ENCODE peak calls at places on chromosomes 11 and 22, in eight cellular contexts. B is stimulated activated CD4-positive, alpha-beta T cell treated with anti-CD3 and anti-CD28 coated beads, Interleukin-12 subunit alpha, Interleukin-12 subunit beta, amount 100 ng/mL, for 4 hours; Q is effector memory CD8-positive, alpha-beta T cell; L is NCI-H2029 treated with DMSO at 0.1 percent for 48 hours; C is nucleus accumbens; Z is fibroblast of pulmonary artery; H is right cardiac atrium; X is fibroblast of the aortic adventitia. K is an unnamed sample.

GRCh38 chr11:76107946-76108345 is 98.4 kb downstream of the WNT11 start:
- DNase-seq in C (no peak), H (no peak), L (no peak), B (no peak), X (peak; percentile 59), Q (no peak), Z (no peak), K (no peak)

GRCh38 chr11:19088791-19089190 is 28.2 kb upstream of the ZDHHC13 start:
- DNase-seq in B (no peak), C (no peak), Z (no peak), Q (no peak), H (no peak), L (no peak), X (no peak), K (no peak)

GRCh38 chr11:33317662-33318061 is 60.5 kb downstream of the HIPK3 start:
- DNase-seq in H (no peak), X (no peak), L (no peak), Z (no peak), C (no peak), Q (no peak), B (no peak), K (peak; percentile 64)

GRCh38 chr22:17997456-17997855 is 26.9 kb downstream of the MICAL3 start:
- DNase-seq in Q (no peak), X (no peak), C (no peak), B (no peak), H (no peak), Z (no peak), L (no peak), K (peak; percentile 46)

GRCh38 chr11:113378013-113378412 is 9.6 kb upstream of the ANKK1 start:
- DNase-seq in C (no peak), H (no peak), L (no peak), X (no peak), Q (no peak), B (no peak), Z (no peak), K (peak; percentile 35)

GRCh38 chr22:46052801-46053562 is 76.0 kb upstream of the WNT7B start:
- DNase-seq in Z (peak; percentile 47), L (peak; percentile 61), C (no peak), X (peak; percentile 62), B (peak; percentile 25), Q (no peak), H (peak; percentile 86), K (peak; percentile 53)

GRCh38 chr11:67465190-67465522 is 3.9 kb downstream of the TMEM134 start:
- DNase-seq in H (no peak), Z (no peak), Q (no peak), C (no peak), X (no peak), L (no peak), B (no peak), K (no peak)

GRCh38 chr11:129724866-129725265 is 90.8 kb upstream of the TMEM45B start:
- DNase-seq in B (no peak), L (no peak), X (no peak), C (no peak), Q (no peak), Z (peak; percentile 17), H (no peak), K (peak; percentile 44)

GRCh38 chr11:2512431-2513407 is 67.9 kb downstream of the KCNQ1 start:
- DNase-seq in X (no peak), C (no peak), H (peak; percentile 46), L (no peak), Z (no peak), B (no peak), Q (no peak), K (no peak)

GRCh38 chr11:64276653-64277431 is 7.6 kb downstream of the BAD start:
- DNase-seq in H (peak; percentile 52), Z (no peak), B (no peak), X (no peak), C (no peak), Q (no peak), L (no peak), K (peak; percentile 93)

GRCh38 chr22:46984751-46985506 is 222.5 kb downstream of the TBC1D22A start:
- DNase-seq in L (no peak), X (peak; percentile 68), H (no peak), C (no peak), B (no peak), Z (peak; percentile 40), Q (no peak), K (peak; percentile 69)

GRCh38 chr11:118343981-118344521 is at the start of gene CD3G:
- DNase-seq in Q (peak; percentile 58), L (no peak), Z (no peak), C (no peak), X (no peak), H (peak; percentile 59), B (peak; percentile 60), K (no peak)

K was measured in mammary epithelial cell.